ENCODE peak calls at places on chromosomes 16 and 17, in four cellular contexts. Y is ovary, R is lower leg skin, E is tibial nerve. U is an unnamed sample.

GRCh38 chr17:80910043-80910442 is 81.6 kb upstream of the CHMP6 start:
- DNase-seq in E (no peak), R (no peak), Y (no peak), U (no peak)

GRCh38 chr17:59668816-59669215 is 38.4 kb downstream of the PTRH2 start:
- DNase-seq in E (no peak), Y (no peak), R (no peak), U (no peak)

GRCh38 chr16:16934660-16935059 is 536.1 kb downstream of the XYLT1 start:
- DNase-seq in E (no peak), Y (no peak), R (no peak), U (no peak)

GRCh38 chr17:55265434-55266021 is 768 bp downstream of the HLF start:
- DNase-seq in E (no peak), R (no peak), Y (peak; percentile 49), U (peak; percentile 48)

GRCh38 chr17:6023452-6023851 is 46.7 kb upstream of the WSCD1 start:
- DNase-seq in E (no peak), Y (no peak), R (peak; percentile 63), U (no peak)

GRCh38 chr16:2473425-2473926 is 1.5 kb upstream of the TBC1D24 start:
- DNase-seq in E (no peak), R (no peak), Y (no peak), U (no peak)

GRCh38 chr16:54284319-54284930 is 2.2 kb downstream of the IRX3 start:
- DNase-seq in E (no peak), Y (no peak), R (peak; percentile 87), U (peak; percentile 42)

GRCh38 chr16:10039220-10040096 is 142.8 kb downstream of the GRIN2A start:
- DNase-seq in R (no peak), Y (peak; percentile 29), E (no peak), U (peak; percentile 10)

GRCh38 chr16:87490091-87490798 is 2.6 kb downstream of the ZCCHC14 start:
- DNase-seq in R (no peak), E (no peak), Y (no peak), U (no peak)

GRCh38 chr16:85202631-85203461 is 90.6 kb upstream of the CIBAR2 start:
- DNase-seq in R (peak; percentile 95), Y (peak; percentile 95), E (peak; percentile 30), U (peak; percentile 92)

GRCh38 chr16:19722269-19722952 is 4.3 kb downstream of the IQCK start:
- DNase-seq in E (no peak), Y (no peak), R (peak; percentile 2), U (no peak)

GRCh38 chr17:59892251-59892848 is 393 bp downstream of the TUBD1 start:
- DNase-seq in R (peak; percentile 88), Y (no peak), E (no peak), U (no peak)

GRCh38 chr16:84699712-84700517 is at the start of gene USP10:
- DNase-seq in R (peak; percentile 93), E (peak; percentile 65), Y (peak; percentile 77), U (peak; percentile 79)

GRCh38 chr17:69373069-69373468 is 41.4 kb upstream of the MAP2K6 start:
- DNase-seq in E (no peak), Y (no peak), R (no peak), U (no peak)

GRCh38 chr17:32441886-32442285 is 2.4 kb upstream of the PSMD11 start:
- DNase-seq in Y (no peak), R (no peak), E (no peak), U (no peak)

GRCh38 chr17:7587420-7587786 is 2.5 kb downstream of the SOX15 start:
- DNase-seq in E (no peak), R (no peak), Y (peak; percentile 18), U (no peak)

GRCh38 chr17:82854226-82854625 is 14.4 kb upstream of the ZNF750 start:
- DNase-seq in Y (no peak), E (no peak), R (no peak), U (no peak)

GRCh38 chr17:32907583-32907982 is 20.4 kb upstream of the TMEM98 start:
- DNase-seq in R (no peak), Y (no peak), E (no peak), U (no peak)

GRCh38 chr17:41917957-41918391 is 777 bp downstream of the ACLY start:
- DNase-seq in Y (peak; percentile 67), E (peak; percentile 16), R (peak; percentile 88), U (peak; percentile 76)

GRCh38 chr16:82699711-82700495 is 73.1 kb downstream of the CDH13 start:
- DNase-seq in Y (no peak), E (peak; percentile 21), R (no peak), U (peak; percentile 49)

GRCh38 chr16:54931041-54931756 is 534 bp downstream of the IRX5 start:
- DNase-seq in E (no peak), Y (peak; percentile 34), R (no peak), U (peak; percentile 51)

GRCh38 chr17:69637399-69638165 is 223.1 kb downstream of the MAP2K6 start:
- DNase-seq in E (no peak), Y (no peak), R (no peak), U (no peak)

GRCh38 chr17:67322039-67322787 is 44.2 kb downstream of the PSMD12 start:
- DNase-seq in R (peak; percentile 21), Y (no peak), E (no peak), U (no peak)

GRCh38 chr17:71748872-71749271 is 371.9 kb upstream of the SOX9 start:
- DNase-seq in Y (no peak), E (no peak), R (no peak), U (no peak)

GRCh38 chr16:31427441-31428276 is 501 bp downstream of the COX6A2 start:
- DNase-seq in Y (peak; percentile 74), E (peak; percentile 15), R (peak; percentile 91), U (peak; percentile 80)

GRCh38 chr17:82370471-82371332 is 863 bp upstream of the UTS2R start:
- DNase-seq in Y (no peak), E (no peak), R (no peak), U (no peak)

GRCh38 chr17:16432017-16432416 is 16.6 kb downstream of the TRPV2 start:
- DNase-seq in R (no peak), E (no peak), Y (no peak), U (no peak)

GRCh38 chr17:20073056-20073979 is 64.2 kb downstream of the SPECC1 start:
- DNase-seq in R (peak; percentile 94), Y (peak; percentile 65), E (peak; percentile 69), U (peak; percentile 78)

GRCh38 chr17:6187836-6188235 is 117.7 kb downstream of the WSCD1 start:
- DNase-seq in R (peak; percentile 66), Y (no peak), E (no peak), U (no peak)

GRCh38 chr17:64095144-64095882 is 34.6 kb downstream of the ERN1 start:
- DNase-seq in R (no peak), Y (no peak), E (no peak), U (no peak)

GRCh38 chr16:1180772-1181714 is 28.1 kb downstream of the CACNA1H start:
- DNase-seq in E (no peak), Y (peak; percentile 76), R (no peak), U (peak; percentile 76)

GRCh38 chr17:55458977-55459376 is 37.3 kb upstream of the MMD start:
- DNase-seq in E (no peak), Y (no peak), R (no peak), U (no peak)

DNA sequence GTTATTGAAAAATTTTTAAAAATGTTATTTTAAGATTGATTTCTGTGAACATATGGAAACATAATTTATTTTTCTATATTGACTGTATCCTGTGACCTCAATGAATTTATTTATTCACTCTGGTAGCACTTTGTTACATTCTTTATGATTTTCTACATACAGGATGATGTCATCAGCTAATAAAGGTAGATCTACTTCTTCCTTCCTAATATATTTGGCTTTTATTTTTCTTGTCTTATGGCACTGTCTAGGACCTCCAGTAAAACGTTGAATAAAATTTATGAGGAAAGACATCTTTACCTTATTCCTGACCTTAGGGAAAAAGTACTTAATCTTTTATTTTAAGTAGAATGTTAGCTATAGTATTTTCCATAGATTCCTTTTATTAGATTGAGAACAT is 78.8 kb upstream of the MAF start:
- DNase-seq in E (no peak), R (no peak), Y (no peak), U (no peak)
- TF ChIP-seq POLR2A in E (no peak), R (no peak), Y (no peak), U (no peak)

DNA sequence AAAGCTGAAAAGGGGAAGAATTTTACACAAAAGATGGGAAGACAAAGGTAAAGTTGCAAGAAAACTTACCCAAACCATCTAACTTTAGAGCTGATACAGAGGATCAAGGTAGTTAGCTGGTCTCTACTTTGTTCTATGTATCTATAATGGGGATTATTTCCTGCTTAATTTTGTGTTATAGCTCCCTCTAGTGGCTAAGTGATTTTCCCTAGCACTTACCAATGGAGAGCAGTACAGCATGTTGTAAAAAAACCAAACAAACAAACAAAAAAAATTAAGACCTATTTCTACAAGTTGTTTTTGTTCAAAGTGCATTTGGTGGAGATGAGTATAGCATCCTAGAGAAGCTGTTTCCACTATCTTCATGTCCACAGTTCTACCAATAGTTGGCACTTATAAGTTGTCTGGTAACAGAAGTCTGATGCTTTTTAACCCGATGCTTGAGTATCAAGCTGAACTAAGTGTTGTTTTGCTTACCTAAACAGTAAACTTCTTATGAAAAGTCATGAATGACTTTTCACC is 7.5 kb downstream of the SRSF1 start:
- DNase-seq in Y (no peak), R (no peak), E (peak; percentile 27), U (no peak)
- TF ChIP-seq POLR2A in Y (no peak), R (no peak), E (no peak), U (no peak)

DNA sequence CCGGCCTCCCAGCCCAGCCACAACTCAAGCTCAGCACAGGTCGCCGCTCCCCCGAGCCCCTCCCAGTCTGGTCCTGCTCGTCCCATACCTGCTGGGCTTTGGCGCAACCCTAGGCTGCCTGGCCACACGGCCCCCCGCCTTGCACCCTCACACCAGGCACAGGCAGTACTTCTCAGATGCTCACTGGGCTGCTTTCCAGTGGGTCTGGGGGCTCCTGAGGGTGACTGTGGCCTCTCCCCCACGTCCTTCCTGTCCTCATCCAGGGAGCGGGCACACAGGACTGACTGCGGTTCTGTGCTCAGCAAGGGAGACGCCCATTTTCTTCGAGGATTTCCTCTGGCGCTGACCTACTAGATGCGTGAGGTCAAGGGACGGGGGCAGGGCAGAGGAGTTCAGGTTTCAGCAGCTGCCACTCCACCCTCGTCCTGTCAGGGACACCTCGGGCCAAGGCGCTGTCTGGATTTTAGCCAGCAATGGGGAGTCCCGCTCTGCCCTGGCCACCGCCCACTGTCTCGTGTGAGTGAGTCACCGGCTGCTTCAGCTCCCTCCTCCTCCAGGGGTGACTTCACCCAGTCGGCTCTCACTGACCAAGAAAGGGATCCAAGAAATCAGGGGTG is 115.8 kb downstream of the NPIPB11 start:
- DNase-seq in Y (peak; percentile 96), R (peak; percentile 99), E (peak; percentile 98), U (peak; percentile 98)
- TF ChIP-seq POLR2A in Y (no peak), R (no peak), E (no peak), U (no peak)

DNA sequence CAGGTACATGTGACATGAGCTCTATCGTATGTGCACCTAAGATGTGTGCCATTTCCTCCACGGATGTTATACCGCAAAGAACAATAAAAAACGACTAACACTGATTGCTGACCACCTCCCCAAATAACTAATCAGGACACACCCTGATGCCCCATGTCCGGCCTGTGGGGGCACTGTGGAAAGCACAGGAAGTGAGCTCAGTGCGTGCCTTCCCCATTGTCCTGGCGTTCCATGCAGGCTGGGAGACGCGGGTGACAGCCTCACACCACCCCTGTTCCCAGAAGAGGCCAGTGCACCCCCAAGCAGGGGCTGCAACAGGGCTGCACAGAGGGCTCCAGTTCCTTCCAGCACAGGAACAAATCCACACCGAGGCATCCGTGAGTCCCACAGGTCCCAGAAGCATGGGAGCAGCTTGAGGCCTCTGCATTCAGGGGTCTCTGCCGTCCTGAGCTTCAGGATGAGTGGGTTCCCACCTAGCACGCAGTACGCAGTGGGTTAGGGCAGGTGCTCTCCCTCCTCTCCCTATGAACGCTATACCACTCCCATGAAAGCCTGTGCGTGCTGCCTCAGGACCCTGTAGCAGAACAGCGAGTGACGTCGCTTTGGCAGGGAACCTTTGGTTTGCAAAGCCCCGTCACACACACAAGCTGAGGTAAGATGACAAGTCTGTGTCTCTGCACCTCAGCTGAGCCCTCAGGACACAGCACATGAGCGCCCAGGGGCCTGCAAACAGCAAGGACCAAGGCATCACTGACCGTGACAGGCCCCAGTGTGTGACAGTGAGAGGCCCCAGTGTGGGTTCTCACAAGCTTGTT is 117.7 kb downstream of the ZNF778 start:
- DNase-seq in R (no peak), E (no peak), Y (no peak), U (no peak)
- TF ChIP-seq POLR2A in R (no peak), E (no peak), Y (no peak), U (no peak)